ENCODE peak calls at places on chromosomes 13 and 19, in four cellular contexts. A is esophagus squamous epithelium, E is mesendoderm, D is thoracic aorta. Q is an unnamed sample. For H3K36me3 and H3K4me1, the result is how much of the 10 kb centered on the place peaks cover.

GRCh38 chr19:32945260-32945659 is 26.5 kb downstream of the CEP89 start:
- DNase-seq in A (no peak), E (peak), D (no peak), Q (no peak)

GRCh38 chr19:10270180-10270615 is 722 bp upstream of the ICAM1 start:
- DNase-seq in A (no peak), E (no peak), D (no peak), Q (peak)

GRCh38 chr19:19475845-19476828 is 39.2 kb downstream of the TSSK6 start:
- DNase-seq in A (no peak), E (peak), D (no peak), Q (no peak)

GRCh38 chr19:10491472-10492047 is 11.6 kb downstream of the KEAP1 start:
- DNase-seq in A (no peak), E (no peak), D (no peak), Q (no peak)

GRCh38 chr19:45952691-45953505 is 20.8 kb downstream of the NOVA2 start:
- DNase-seq in A (no peak), E (peak), D (no peak), Q (no peak)

GRCh38 chr13:30679483-30680330 is 55.6 kb upstream of the ALOX5AP start:
- DNase-seq in A (no peak), E (peak), D (no peak), Q (no peak)

GRCh38 chr19:17090501-17091074 is 15.0 kb downstream of the MYO9B start:
- DNase-seq in A (no peak), E (no peak), D (no peak), Q (no peak)

GRCh38 chr13:32316030-32316344 is 679 bp downstream of the BRCA2 start:
- DNase-seq in A (no peak), E (no peak), D (no peak), Q (no peak)

GRCh38 chr13:113668491-113668971 is 1.5 kb downstream of the GRK1 start:
- DNase-seq in A (no peak), E (no peak), D (no peak), Q (peak)

GRCh38 chr19:10808937-10809655 is 26.9 kb downstream of the TMED1 start:
- DNase-seq in A (no peak), E (no peak), D (no peak), Q (no peak)

GRCh38 chr13:107685876-107686275 is 529.5 kb downstream of the LIG4 start:
- DNase-seq in A (no peak), E (no peak), D (no peak), Q (no peak)

GRCh38 chr13:22821589-22821988 is 359.2 kb upstream of the SGCG start:
- DNase-seq in A (no peak), E (no peak), D (no peak), Q (no peak)

GRCh38 chr13:38735655-38736440 is 49.0 kb downstream of the FREM2 start:
- DNase-seq in A (no peak), E (peak), D (no peak), Q (no peak)

GRCh38 chr19:6534451-6535093 is 3.7 kb downstream of the TNFSF9 start:
- DNase-seq in A (no peak), E (peak), D (no peak), Q (no peak)

GRCh38 chr13:41054919-41055619 is 6.2 kb upstream of the WBP4 start:
- DNase-seq in A (no peak), E (peak), D (no peak), Q (no peak)

GRCh38 chr13:110553417-110553816 is 8.1 kb downstream of the RAB20 start:
- DNase-seq in A (no peak), E (no peak), D (no peak), Q (no peak)

GRCh38 chr19:16258440-16258903 is 60.8 kb downstream of the AP1M1 start:
- DNase-seq in A (peak), E (no peak), D (no peak), Q (peak)

GRCh38 chr13:80297094-80297493 is 43.8 kb downstream of the SPRY2 start:
- DNase-seq in A (no peak), E (peak), D (no peak), Q (no peak)

GRCh38 chr13:66765559-66765958 is 464.6 kb downstream of the PCDH9 start:
- DNase-seq in A (no peak), E (no peak), D (no peak), Q (no peak)

GRCh38 chr13:111460548-111461444 is 140.4 kb downstream of the TEX29 start:
- DNase-seq in A (no peak), E (peak), D (no peak), Q (no peak)

GRCh38 chr19:18460900-18461299 is 23.0 kb upstream of the ISYNA1 start:
- DNase-seq in A (no peak), E (no peak), D (no peak), Q (no peak)
- H3K36me3 ChIP-seq in A (under half), E (under half), D (under half), Q (half or more)

GRCh38 chr19:55116232-55117062 is 990 bp downstream of the PPP1R12C start:
- DNase-seq in A (no peak), E (peak), D (no peak), Q (peak)

GRCh38 chr19:55117063-55117635 is 288 bp downstream of the PPP1R12C start:
- DNase-seq in A (no peak), E (no peak), D (no peak), Q (no peak)

GRCh38 chr19:55113570-55114039 is 3.8 kb downstream of the PPP1R12C start:
- DNase-seq in A (no peak), E (peak), D (peak), Q (peak)

GRCh38 chr19:55114566-55115145 is 2.8 kb downstream of the PPP1R12C start:
- DNase-seq in A (no peak), E (no peak), D (no peak), Q (no peak)

DNA sequence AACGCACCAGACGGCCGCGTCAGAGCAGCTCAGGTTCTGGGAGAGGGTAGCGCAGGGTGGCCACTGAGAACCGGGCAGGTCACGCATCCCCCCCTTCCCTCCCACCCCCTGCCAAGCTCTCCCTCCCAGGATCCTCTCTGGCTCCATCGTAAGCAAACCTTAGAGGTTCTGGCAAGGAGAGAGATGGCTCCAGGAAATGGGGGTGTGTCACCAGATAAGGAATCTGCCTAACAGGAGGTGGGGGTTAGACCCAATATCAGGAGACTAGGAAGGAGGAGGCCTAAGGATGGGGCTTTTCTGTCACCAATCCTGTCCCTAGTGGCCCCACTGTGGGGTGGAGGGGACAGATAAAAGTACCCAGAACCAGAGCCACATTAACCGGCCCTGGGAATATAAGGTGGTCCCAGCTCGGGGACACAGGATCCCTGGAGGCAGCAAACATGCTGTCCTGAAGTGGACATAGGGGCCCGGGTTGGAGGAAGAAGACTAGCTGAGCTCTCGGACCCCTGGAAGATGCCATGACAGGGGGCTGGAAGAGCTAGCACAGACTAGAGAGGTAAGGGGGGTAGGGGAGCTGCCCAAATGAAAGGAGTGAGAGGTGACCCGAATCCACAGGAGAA is 1.9 kb downstream of the PPP1R12C start:
- DNase-seq in A (no peak), E (peak), D (no peak), Q (no peak)
- H3K4me1 ChIP-seq in A (half or more), E (under half), D (under half), Q (under half)

GRCh38 chr19:9155591-9155990 is 15.4 kb downstream of the ZNF317 start:
- DNase-seq in A (no peak), E (no peak), D (no peak), Q (no peak)

GRCh38 chr19:9165256-9165655 is 13.5 kb upstream of the OR7D2 start:
- DNase-seq in A (no peak), E (no peak), D (no peak), Q (no peak)

GRCh38 chr19:9161427-9161826 is 17.4 kb upstream of the OR7D2 start:
- DNase-seq in A (no peak), E (no peak), D (no peak), Q (no peak)

GRCh38 chr19:9156304-9156703 is 16.1 kb downstream of the ZNF317 start:
- DNase-seq in A (no peak), E (no peak), D (no peak), Q (no peak)

GRCh38 chr19:9159891-9160290 is 18.9 kb upstream of the OR7D2 start:
- DNase-seq in A (no peak), E (no peak), D (no peak), Q (no peak)
- H3K4me3 ChIP-seq in A (no peak), E (no peak), D (no peak), Q (no peak)

DNA sequence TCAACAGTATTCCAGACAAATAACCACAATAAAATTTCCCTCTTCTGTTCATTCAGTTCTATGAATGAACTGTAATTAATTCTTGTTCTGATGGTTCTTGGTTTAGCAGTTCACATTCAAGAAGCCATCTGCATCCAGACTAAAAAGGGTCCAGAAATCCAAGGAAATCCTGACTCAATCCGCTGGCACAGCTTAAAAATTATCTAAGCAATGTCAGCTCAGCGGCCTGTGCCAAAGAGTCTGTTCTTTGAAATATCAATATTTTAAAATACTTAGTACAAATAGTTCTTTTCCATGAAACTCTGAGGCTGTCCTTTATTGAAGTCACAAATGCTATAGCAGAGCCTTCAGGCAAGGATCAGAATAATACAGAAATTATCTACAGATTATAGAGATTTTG is 57.2 kb downstream of the DHRS12 start:
- DNase-seq in A (no peak), E (no peak), D (no peak), Q (no peak)
- H3K36me3 ChIP-seq in A (under half), E (under half), D (under half), Q (under half)

DNA sequence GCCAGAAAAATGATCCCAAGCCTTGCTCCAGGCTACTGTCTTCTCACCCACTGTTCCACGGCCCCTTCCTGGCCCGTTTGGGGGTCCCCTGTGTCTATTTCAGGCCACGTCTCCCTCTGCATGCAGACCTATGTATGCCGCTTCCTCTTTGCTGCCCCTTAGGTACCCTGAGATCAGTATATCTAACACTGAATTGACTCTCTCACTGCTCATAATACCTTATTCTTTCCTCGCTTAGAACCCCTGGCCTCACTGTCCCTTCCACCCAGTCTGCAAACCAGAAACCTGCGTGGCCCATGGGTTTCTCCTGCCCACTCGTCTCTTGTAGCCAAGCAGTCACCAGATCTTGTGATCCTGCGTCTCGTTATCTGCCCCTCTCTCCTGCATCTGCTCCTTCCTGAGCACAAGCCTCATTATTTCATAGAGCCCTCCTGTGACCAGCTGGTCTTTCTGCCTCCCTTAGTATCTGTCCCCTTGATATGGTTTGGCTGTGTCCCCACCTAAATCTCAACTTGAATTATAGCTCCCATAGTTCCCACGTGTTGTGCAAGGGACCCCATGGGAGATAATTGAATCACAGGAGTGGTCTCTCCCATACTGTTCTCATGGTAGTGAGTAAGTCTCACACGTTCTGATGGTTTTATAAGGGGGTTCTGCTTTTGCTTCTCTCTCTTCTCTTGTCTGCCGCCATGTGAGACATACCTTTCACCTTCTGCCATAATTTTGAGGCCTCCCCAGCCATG is 109.0 kb upstream of the RNF113B start:
- DNase-seq in A (no peak), E (peak), D (no peak), Q (no peak)
- H3K4me1 ChIP-seq in A (under half), E (under half), D (under half), Q (under half)

DNA sequence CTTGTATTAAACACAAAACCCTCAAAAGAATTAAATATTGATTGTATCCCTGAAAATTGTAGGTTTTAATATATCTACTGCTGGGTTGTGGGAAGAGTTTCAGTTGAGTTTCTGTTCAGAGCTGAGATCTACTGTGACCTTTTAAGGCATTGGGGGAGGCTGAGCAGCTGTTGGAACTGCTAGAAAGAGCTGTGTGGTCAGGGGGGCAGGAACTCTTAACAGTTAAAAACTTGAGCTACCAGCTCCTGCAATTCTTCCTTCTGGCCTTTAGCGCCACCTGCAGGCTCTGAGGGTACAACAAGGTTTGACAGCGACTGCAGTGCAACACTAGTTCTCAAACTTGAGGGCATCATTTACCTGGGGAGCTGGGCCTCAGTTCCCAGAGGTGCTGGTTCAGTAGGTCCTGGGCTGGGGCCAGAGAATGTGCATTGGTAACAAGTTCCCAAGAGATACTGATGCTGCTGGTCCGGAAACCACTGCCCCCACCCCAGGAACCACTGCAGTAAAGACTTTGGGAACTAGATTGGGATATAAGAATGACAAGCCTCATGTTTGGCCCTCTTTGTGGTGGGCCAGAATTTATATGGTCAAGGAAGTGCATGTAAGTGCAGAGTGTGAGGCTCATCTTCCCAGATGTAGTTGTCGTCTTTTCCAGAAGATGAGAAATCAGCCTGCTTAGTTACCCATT is 2.5 kb downstream of the RNASEH2B start:
- DNase-seq in A (peak), E (peak), D (peak), Q (peak)
- H3K4me3 ChIP-seq in A (no peak), E (no peak), D (no peak), Q (no peak)

GRCh38 chr13:24905242-24905641 is 141.3 kb downstream of the RNF17 start:
- DNase-seq in A (no peak), E (no peak), D (no peak), Q (no peak)

GRCh38 chr13:24910502-24911134 is 146.6 kb downstream of the RNF17 start:
- DNase-seq in A (no peak), E (no peak), D (no peak), Q (no peak)

GRCh38 chr13:24916464-24916863 is 152.5 kb downstream of the RNF17 start:
- DNase-seq in A (no peak), E (no peak), D (no peak), Q (no peak)

GRCh38 chr13:24906268-24906667 is 142.3 kb downstream of the RNF17 start:
- DNase-seq in A (no peak), E (no peak), D (no peak), Q (no peak)

DNA sequence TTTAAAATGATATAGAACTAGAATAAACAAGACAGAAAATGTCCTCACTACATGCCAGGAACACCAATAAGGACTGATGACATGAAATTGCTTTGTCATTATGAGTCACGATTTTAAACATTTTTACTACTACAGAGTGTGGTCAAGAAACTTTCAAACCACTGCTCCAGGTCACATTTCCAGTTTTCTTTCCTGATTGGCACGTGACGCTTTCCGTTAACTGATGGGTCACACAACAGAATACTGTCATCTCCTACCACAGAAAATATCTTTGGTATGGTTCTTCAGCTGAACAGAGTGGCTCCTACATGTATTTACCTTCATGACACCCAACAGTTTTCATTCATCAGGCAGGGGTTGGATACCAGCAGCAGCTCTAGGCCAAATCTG is 147.2 kb downstream of the RNF17 start:
- DNase-seq in A (no peak), E (no peak), D (no peak), Q (no peak)
- H3K36me3 ChIP-seq in A (under half), E (under half), D (under half), Q (under half)

GRCh38 chr19:49427855-49428546 is 2.8 kb downstream of the GFY start:
- DNase-seq in A (no peak), E (peak), D (no peak), Q (no peak)
- H3K4me1 ChIP-seq in A (under half), E (under half), D (under half), Q (under half)

GRCh38 chr19:51083181-51083580 is 494 bp upstream of the KLK14 start:
- DNase-seq in A (no peak), E (no peak), D (no peak), Q (no peak)

GRCh38 chr19:51082641-51083040 is at the start of gene KLK14:
- DNase-seq in A (no peak), E (no peak), D (no peak), Q (no peak)

GRCh38 chr19:51084505-51084904 is 1.8 kb upstream of the KLK14 start:
- DNase-seq in A (no peak), E (no peak), D (no peak), Q (no peak)

GRCh38 chr19:51081476-51081875 is 1.2 kb downstream of the KLK14 start:
- DNase-seq in A (no peak), E (no peak), D (no peak), Q (peak)

GRCh38 chr19:51083783-51084182 is 1.1 kb upstream of the KLK14 start:
- DNase-seq in A (no peak), E (no peak), D (no peak), Q (no peak)
- H3K4me3 ChIP-seq in A (no peak), E (no peak), D (no peak), Q (no peak)

GRCh38 chr13:24452044-24452443 is 60.5 kb downstream of the PARP4 start:
- DNase-seq in A (no peak), E (no peak), D (no peak), Q (no peak)
- H3K36me3 ChIP-seq in A (under half), E (under half), D (half or more), Q (half or more)